ENCODE peak calls at places on chromosomes 3 and 15, in ten cellular contexts. L, W, U, Q, A, O, H, G, M and P are unnamed samples. For H3K4me1, the result is how much of the 10 kb centered on the place peaks cover.

GRCh38 chr3:65425880-65426279 is 612.8 kb downstream of the MAGI1 start:
- DNase-seq in L (no peak), W (no peak), U (no peak), Q (peak), A (peak), O (no peak), H (peak), G (no peak), M (peak), P (no peak)

GRCh38 chr3:68033850-68034249 is 379.4 kb upstream of the SUCLG2 start:
- DNase-seq in L (no peak), W (no peak), U (no peak), Q (peak), A (no peak), O (no peak), H (no peak), G (no peak), M (no peak), P (no peak)

GRCh38 chr3:129597792-129598381 is 8.6 kb downstream of the PLXND1 start:
- DNase-seq in L (no peak), W (no peak), U (no peak), Q (no peak), A (peak), O (no peak), H (peak), G (no peak), M (no peak), P (no peak)

GRCh38 chr15:94924971-94925593 is 693.7 kb downstream of the MCTP2 start:
- DNase-seq in L (no peak), W (no peak), U (no peak), Q (no peak), A (no peak), O (no peak), H (peak), G (no peak), M (no peak), P (no peak)

GRCh38 chr15:36982441-36982840 is 117.9 kb downstream of the MEIS2 start:
- DNase-seq in L (no peak), W (no peak), U (no peak), Q (no peak), A (no peak), O (no peak), H (peak), G (no peak), M (no peak), P (no peak)

GRCh38 chr3:71542548-71543370 is 40.8 kb downstream of the FOXP1 start:
- DNase-seq in L (no peak), W (peak), U (peak), Q (peak), A (peak), O (peak), H (peak), G (no peak), M (peak), P (no peak)

GRCh38 chr3:172138792-172139507 is 99.6 kb downstream of the FNDC3B start:
- DNase-seq in L (no peak), W (peak), U (no peak), Q (peak), A (peak), O (peak), H (no peak), G (no peak), M (peak), P (peak)

GRCh38 chr3:87498358-87499080 is 222.1 kb upstream of the POU1F1 start:
- DNase-seq in L (no peak), W (no peak), U (no peak), Q (no peak), A (no peak), O (no peak), H (no peak), G (no peak), M (no peak), P (no peak)

GRCh38 chr3:39192490-39193092 is at the start of gene XIRP1:
- DNase-seq in L (no peak), W (no peak), U (no peak), Q (no peak), A (peak), O (no peak), H (peak), G (no peak), M (no peak), P (no peak)

GRCh38 chr3:134511500-134511899 is 25.6 kb downstream of the CEP63 start:
- DNase-seq in L (no peak), W (no peak), U (no peak), Q (no peak), A (no peak), O (no peak), H (no peak), G (no peak), M (no peak), P (no peak)

GRCh38 chr3:58591496-58592133 is 14.4 kb upstream of the FAM107A start:
- DNase-seq in L (no peak), W (no peak), U (no peak), Q (no peak), A (no peak), O (no peak), H (no peak), G (no peak), M (no peak), P (no peak)

GRCh38 chr3:17157713-17158112 is 273.0 kb downstream of the PLCL2 start:
- DNase-seq in L (no peak), W (no peak), U (no peak), Q (no peak), A (no peak), O (no peak), H (no peak), G (no peak), M (peak), P (no peak)

GRCh38 chr15:48337626-48338025 is 6.4 kb downstream of the DUT start:
- DNase-seq in L (no peak), W (no peak), U (no peak), Q (no peak), A (no peak), O (no peak), H (no peak), G (no peak), M (no peak), P (no peak)

GRCh38 chr3:13548696-13549512 is at the start of gene FBLN2:
- DNase-seq in L (peak), W (peak), U (no peak), Q (peak), A (peak), O (peak), H (peak), G (peak), M (no peak), P (no peak)

GRCh38 chr3:145243875-145244274 is 917.1 kb downstream of the PLOD2 start:
- DNase-seq in L (no peak), W (no peak), U (no peak), Q (no peak), A (peak), O (no peak), H (peak), G (no peak), M (no peak), P (no peak)

GRCh38 chr15:88391006-88391405 is 76.2 kb downstream of the MRPL46 start:
- DNase-seq in L (no peak), W (no peak), U (no peak), Q (no peak), A (no peak), O (no peak), H (no peak), G (no peak), M (no peak), P (no peak)

GRCh38 chr15:88389120-88389519 is 78.1 kb downstream of the MRPL46 start:
- DNase-seq in L (no peak), W (no peak), U (no peak), Q (no peak), A (no peak), O (no peak), H (no peak), G (no peak), M (peak), P (no peak)

GRCh38 chr15:88388702-88389101 is 78.5 kb downstream of the MRPL46 start:
- DNase-seq in L (no peak), W (no peak), U (no peak), Q (peak), A (no peak), O (no peak), H (no peak), G (no peak), M (peak), P (no peak)

GRCh38 chr15:88391700-88392099 is 75.5 kb downstream of the MRPL46 start:
- DNase-seq in L (no peak), W (no peak), U (no peak), Q (no peak), A (no peak), O (no peak), H (no peak), G (no peak), M (peak), P (no peak)

GRCh38 chr15:88390502-88390901 is 76.7 kb downstream of the MRPL46 start:
- DNase-seq in L (no peak), W (no peak), U (no peak), Q (no peak), A (no peak), O (no peak), H (no peak), G (no peak), M (no peak), P (no peak)
- H3K4me1 ChIP-seq in L (under half), W (under half), U (under half), Q (under half), A (under half), O (under half), H (under half), G (under half), M (half or more), P (under half)

GRCh38 chr15:90106522-90107117 is 4.4 kb upstream of the IDH2 start:
- DNase-seq in L (no peak), W (no peak), U (no peak), Q (peak), A (peak), O (peak), H (no peak), G (no peak), M (peak), P (no peak)

GRCh38 chr15:90101969-90102890 is at the start of gene IDH2:
- DNase-seq in L (peak), W (peak), U (peak), Q (peak), A (peak), O (peak), H (peak), G (peak), M (peak), P (peak)

GRCh38 chr15:90103669-90104329 is 1.5 kb upstream of the IDH2 start:
- DNase-seq in L (no peak), W (peak), U (no peak), Q (peak), A (no peak), O (no peak), H (no peak), G (peak), M (no peak), P (no peak)

GRCh38 chr15:90104551-90104950 is 2.3 kb upstream of the IDH2 start:
- DNase-seq in L (no peak), W (peak), U (no peak), Q (no peak), A (no peak), O (peak), H (no peak), G (peak), M (no peak), P (no peak)

DNA sequence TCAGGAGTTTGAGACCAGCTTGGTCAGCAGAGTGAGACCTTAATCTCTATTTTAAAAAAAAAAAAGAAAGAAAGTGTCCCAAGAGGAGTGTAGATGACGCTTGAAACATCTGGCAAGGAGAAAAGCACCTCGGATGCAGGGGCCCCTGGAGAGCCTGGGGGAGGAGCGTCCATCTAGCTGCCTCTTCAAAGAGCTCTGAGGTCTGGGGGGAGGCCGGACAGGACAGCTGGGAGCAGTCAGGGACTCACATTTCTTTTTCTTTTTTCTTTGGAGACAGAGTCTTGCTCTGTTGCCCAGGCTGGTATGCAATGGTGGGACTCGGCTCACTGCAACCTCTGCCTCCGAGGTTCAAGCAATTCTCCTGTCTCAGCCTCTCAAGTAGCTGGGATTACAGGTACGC is 3.3 kb upstream of the IDH2 start:
- DNase-seq in L (no peak), W (no peak), U (no peak), Q (no peak), A (no peak), O (no peak), H (no peak), G (no peak), M (no peak), P (no peak)
- H3K4me3 ChIP-seq in L (no peak), W (no peak), U (no peak), Q (no peak), A (no peak), O (no peak), H (no peak), G (no peak), M (no peak), P (no peak)

GRCh38 chr15:25844542-25844941 is 18.6 kb downstream of the ATP10A start:
- DNase-seq in L (no peak), W (no peak), U (no peak), Q (no peak), A (no peak), O (no peak), H (no peak), G (no peak), M (no peak), P (no peak)
- H3K4me1 ChIP-seq in L (half or more), W (under half), U (under half), Q (under half), A (under half), O (under half), H (under half), G (under half), M (under half), P (under half)

GRCh38 chr15:76259392-76259791 is 51.9 kb downstream of the ETFA start:
- DNase-seq in L (no peak), W (no peak), U (no peak), Q (no peak), A (no peak), O (no peak), H (no peak), G (no peak), M (no peak), P (no peak)

GRCh38 chr15:76258460-76258859 is 52.8 kb downstream of the ETFA start:
- DNase-seq in L (no peak), W (no peak), U (no peak), Q (no peak), A (no peak), O (no peak), H (no peak), G (no peak), M (no peak), P (no peak)

GRCh38 chr15:76260246-76260938 is 50.9 kb downstream of the ETFA start:
- DNase-seq in L (no peak), W (no peak), U (no peak), Q (no peak), A (no peak), O (no peak), H (no peak), G (no peak), M (no peak), P (no peak)
- H3K4me3 ChIP-seq in L (no peak), W (no peak), U (no peak), Q (no peak), A (no peak), O (no peak), H (no peak), G (no peak), M (no peak), P (no peak)

GRCh38 chr3:193872265-193872753 is 263.6 kb upstream of the HES1 start:
- DNase-seq in L (no peak), W (peak), U (no peak), Q (peak), A (peak), O (no peak), H (peak), G (no peak), M (peak), P (no peak)

GRCh38 chr3:193871093-193871485 is 264.9 kb upstream of the HES1 start:
- DNase-seq in L (no peak), W (no peak), U (no peak), Q (no peak), A (no peak), O (no peak), H (no peak), G (no peak), M (no peak), P (no peak)

GRCh38 chr3:193868590-193868989 is 267.4 kb upstream of the HES1 start:
- DNase-seq in L (no peak), W (no peak), U (no peak), Q (no peak), A (no peak), O (no peak), H (no peak), G (no peak), M (no peak), P (no peak)

GRCh38 chr3:193870376-193871092 is 265.4 kb upstream of the HES1 start:
- DNase-seq in L (no peak), W (no peak), U (no peak), Q (peak), A (peak), O (no peak), H (no peak), G (no peak), M (no peak), P (no peak)

DNA sequence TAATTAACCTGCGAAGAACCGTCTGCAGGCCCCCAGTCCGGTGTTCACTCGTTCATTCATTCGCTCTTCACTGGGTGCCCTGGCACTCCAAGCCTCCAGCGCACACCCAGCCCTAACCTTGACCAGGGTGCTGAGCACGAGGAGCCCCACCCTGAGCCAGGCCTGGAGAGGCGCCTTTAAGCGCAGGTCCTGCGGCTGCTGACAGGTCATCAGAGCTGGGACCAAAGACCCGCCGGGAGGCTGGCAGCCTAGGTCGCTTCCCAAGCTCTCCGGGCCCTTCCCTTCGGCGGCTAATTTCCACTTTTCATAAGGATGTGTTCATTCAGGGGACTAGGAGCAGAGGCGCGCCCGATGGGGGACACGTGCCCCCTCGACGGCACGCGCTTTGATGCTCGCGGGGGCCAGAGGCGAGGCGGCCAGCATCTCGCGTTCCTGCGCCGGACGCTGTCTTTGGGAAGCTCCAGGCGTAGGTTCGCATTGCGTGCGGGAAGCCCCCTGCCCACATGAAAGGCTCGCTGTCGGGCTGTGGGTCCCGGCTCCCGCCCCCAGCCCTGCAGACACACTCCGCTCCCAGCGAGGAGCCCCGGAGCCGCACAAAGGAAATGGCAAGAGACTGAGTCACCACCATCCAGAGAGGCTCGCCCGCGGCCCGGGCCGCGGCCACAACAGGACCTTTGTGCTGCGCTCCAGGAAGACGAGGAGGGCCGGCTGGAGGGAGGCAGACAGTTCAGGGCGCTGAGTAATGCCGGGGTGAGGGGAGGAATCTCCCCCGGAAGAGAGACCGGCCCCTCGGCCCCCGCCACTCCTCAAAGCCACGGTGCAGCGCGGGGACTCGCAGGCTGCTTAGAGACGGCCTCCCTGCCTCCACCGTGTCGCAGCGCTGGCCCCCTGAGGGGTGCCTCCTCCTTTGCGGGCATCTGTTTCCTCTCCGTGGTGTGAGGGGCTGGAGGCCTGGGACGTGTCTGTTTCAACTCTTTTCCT is 266.4 kb upstream of the HES1 start:
- DNase-seq in L (no peak), W (no peak), U (no peak), Q (peak), A (peak), O (peak), H (peak), G (peak), M (peak), P (no peak)
- H3K4me1 ChIP-seq in L (under half), W (under half), U (under half), Q (under half), A (under half), O (under half), H (under half), G (under half), M (half or more), P (under half)

GRCh38 chr15:74653426-74654082 is 37.9 kb downstream of the CLK3 start:
- DNase-seq in L (no peak), W (peak), U (no peak), Q (no peak), A (peak), O (peak), H (peak), G (no peak), M (no peak), P (no peak)

GRCh38 chr15:74651251-74651741 is 35.7 kb downstream of the CLK3 start:
- DNase-seq in L (no peak), W (no peak), U (no peak), Q (no peak), A (no peak), O (no peak), H (no peak), G (no peak), M (no peak), P (no peak)

GRCh38 chr15:74642724-74643367 is 27.2 kb downstream of the CLK3 start:
- DNase-seq in L (no peak), W (peak), U (no peak), Q (peak), A (peak), O (no peak), H (no peak), G (no peak), M (no peak), P (no peak)

GRCh38 chr15:74643368-74644204 is 27.9 kb downstream of the CLK3 start:
- DNase-seq in L (no peak), W (no peak), U (no peak), Q (no peak), A (no peak), O (no peak), H (no peak), G (no peak), M (no peak), P (no peak)

GRCh38 chr15:74648051-74648622 is 32.5 kb downstream of the CLK3 start:
- DNase-seq in L (no peak), W (no peak), U (no peak), Q (no peak), A (no peak), O (no peak), H (no peak), G (no peak), M (no peak), P (no peak)
- H3K4me3 ChIP-seq in L (no peak), W (no peak), U (no peak), Q (no peak), A (no peak), O (no peak), H (no peak), G (no peak), M (no peak), P (no peak)

DNA sequence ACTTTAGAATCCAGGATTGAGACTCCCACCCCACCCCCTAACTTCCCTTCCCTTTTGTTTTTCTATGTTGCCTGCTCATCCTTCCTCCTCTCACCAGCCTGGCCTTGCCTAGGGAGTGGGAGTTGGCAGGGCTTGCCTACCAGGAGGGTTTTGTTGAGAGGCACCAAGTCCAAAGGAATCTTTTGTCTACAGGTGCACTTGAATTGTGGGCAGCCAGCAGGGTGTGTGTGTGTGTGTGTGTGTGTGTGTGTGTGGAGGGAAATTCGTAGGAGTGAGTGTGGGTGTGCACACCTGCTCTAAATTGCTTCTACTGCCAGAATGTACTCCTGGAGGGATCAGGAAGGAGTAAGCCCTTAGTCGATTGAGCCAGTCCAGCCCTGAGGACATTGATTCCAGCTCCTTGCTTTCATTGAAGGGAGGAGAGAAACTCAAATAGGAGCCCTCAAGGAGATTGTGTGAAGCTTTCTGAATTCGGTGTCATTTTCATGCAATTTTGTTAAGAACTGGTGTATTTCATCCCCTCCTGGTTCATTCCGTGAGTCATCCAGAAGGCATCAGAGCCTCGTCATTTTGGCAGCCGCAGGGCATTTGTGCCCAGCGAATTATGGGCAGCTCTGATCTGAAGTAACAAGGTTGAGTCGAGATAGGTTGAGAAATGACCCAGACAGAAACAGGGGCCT is 112.1 kb downstream of the SLCO3A1 start:
- DNase-seq in L (no peak), W (no peak), U (no peak), Q (no peak), A (no peak), O (no peak), H (peak), G (no peak), M (peak), P (no peak)
- H3K4me1 ChIP-seq in L (under half), W (under half), U (under half), Q (under half), A (under half), O (under half), H (under half), G (under half), M (under half), P (under half)